ENCODE peak calls at places on chromosome 14, in four cellular contexts. I is mesothelial cell of epicardium; E is WTC11; T is CD4-positive, alpha-beta T cell. X is an unnamed sample.

GRCh38 chr14:61281186-61281676 is at the start of gene TMEM30B:
- DNase-seq in I (no peak), E (peak), T (peak), X (peak)

GRCh38 chr14:103101257-103101963 is 6.9 kb downstream of the EXOC3L4 start:
- DNase-seq in I (no peak), E (no peak), T (no peak), X (no peak)

GRCh38 chr14:103491691-103492090 is 30.9 kb downstream of the CKB start:
- DNase-seq in I (no peak), E (no peak), T (no peak), X (no peak)

GRCh38 chr14:105090493-105091334 is 25.5 kb upstream of the GPR132 start:
- DNase-seq in I (peak), E (peak), T (peak), X (peak)

GRCh38 chr14:104510794-104511611 is 68.6 kb upstream of the C14orf180 start:
- DNase-seq in I (no peak), E (no peak), T (no peak), X (no peak)

GRCh38 chr14:26597136-26598080 is at the start of gene NOVA1:
- DNase-seq in I (peak), E (peak), T (no peak), X (peak)

GRCh38 chr14:37592288-37593274 is 2.5 kb downstream of the FOXA1 start:
- DNase-seq in I (no peak), E (peak), T (no peak), X (peak)

GRCh38 chr14:32397871-32398640 is 69.0 kb downstream of the AKAP6 start:
- DNase-seq in I (no peak), E (no peak), T (no peak), X (no peak)

GRCh38 chr14:96049932-96050331 is 10.8 kb downstream of the C14orf132 start:
- DNase-seq in I (no peak), E (no peak), T (no peak), X (no peak)

GRCh38 chr14:90050271-90050670 is 11.5 kb upstream of the KCNK13 start:
- DNase-seq in I (no peak), E (no peak), T (no peak), X (no peak)

GRCh38 chr14:91229743-91230200 is 14.7 kb downstream of the GPR68 start:
- DNase-seq in I (no peak), E (no peak), T (peak), X (peak)

GRCh38 chr14:81331229-81332026 is 68.7 kb downstream of the STON2 start:
- DNase-seq in I (no peak), E (no peak), T (no peak), X (no peak)

GRCh38 chr14:72745991-72746980 is 147.6 kb downstream of the DPF3 start:
- DNase-seq in I (no peak), E (no peak), T (no peak), X (no peak)

GRCh38 chr14:95256011-95256775 is 63.5 kb downstream of the CLMN start:
- DNase-seq in I (no peak), E (no peak), T (no peak), X (no peak)

GRCh38 chr14:42421377-42422078 is 814.9 kb downstream of the LRFN5 start:
- DNase-seq in I (no peak), E (no peak), T (no peak), X (no peak)

GRCh38 chr14:50318031-50318626 is 6.0 kb downstream of the DMAC2L start:
- DNase-seq in I (no peak), E (no peak), T (no peak), X (no peak)

GRCh38 chr14:100399052-100399849 is 76.1 kb downstream of the SLC25A47 start:
- DNase-seq in I (no peak), E (no peak), T (no peak), X (no peak)

GRCh38 chr14:49769581-49770211 is 1.7 kb downstream of the KLHDC2 start:
- DNase-seq in I (no peak), E (no peak), T (no peak), X (no peak)

GRCh38 chr14:105420141-105420975 is 731 bp downstream of the MTA1 start:
- DNase-seq in I (no peak), E (no peak), T (no peak), X (peak)

GRCh38 chr14:59254146-59254910 is 65.9 kb downstream of the DAAM1 start:
- DNase-seq in I (no peak), E (no peak), T (no peak), X (no peak)

GRCh38 chr14:104913413-104913812 is 11.3 kb upstream of the PLD4 start:
- DNase-seq in I (no peak), E (no peak), T (no peak), X (no peak)

GRCh38 chr14:106802413-106803364 is 1276.3 kb downstream of the TMEM121 start:
- DNase-seq in I (no peak), E (no peak), T (no peak), X (no peak)

GRCh38 chr14:103201801-103202200 is 78.5 kb downstream of the TNFAIP2 start:
- DNase-seq in I (no peak), E (no peak), T (no peak), X (no peak)

GRCh38 chr14:83384253-83384652 is 1850.6 kb upstream of the SEL1L start:
- DNase-seq in I (no peak), E (no peak), T (no peak), X (no peak)

GRCh38 chr14:99430491-99430890 is 50.2 kb downstream of the SETD3 start:
- DNase-seq in I (no peak), E (peak), T (peak), X (no peak)

GRCh38 chr14:30064454-30064853 is 136.8 kb upstream of the PRKD1 start:
- DNase-seq in I (no peak), E (no peak), T (no peak), X (no peak)

GRCh38 chr14:105143451-105144230 is 24.9 kb downstream of the JAG2 start:
- DNase-seq in I (peak), E (peak), T (no peak), X (no peak)

GRCh38 chr14:101839236-101839635 is 77.7 kb downstream of the PPP2R5C start:
- DNase-seq in I (no peak), E (no peak), T (no peak), X (no peak)

GRCh38 chr14:100994757-100995156 is 91.2 kb upstream of the RTL1 start:
- DNase-seq in I (no peak), E (no peak), T (no peak), X (no peak)

GRCh38 chr14:103879570-103880333 is 32.4 kb upstream of the PPP1R13B start:
- DNase-seq in I (no peak), E (peak), T (no peak), X (no peak)

GRCh38 chr14:63752449-63753169 is 24.7 kb upstream of the SGPP1 start:
- DNase-seq in I (no peak), E (no peak), T (no peak), X (no peak)

GRCh38 chr14:69710378-69710777 is 56.6 kb upstream of the SRSF5 start:
- DNase-seq in I (no peak), E (no peak), T (no peak), X (no peak)

GRCh38 chr14:92121670-92122350 is at the start of the genes CPSF2 and NDUFB1:
- DNase-seq in I (peak), E (peak), T (peak), X (peak)

GRCh38 chr14:105917933-105918436 is 391.6 kb downstream of the TMEM121 start:
- DNase-seq in I (no peak), E (no peak), T (no peak), X (no peak)

GRCh38 chr14:63179383-63179782 is 24.9 kb upstream of the RHOJ start:
- DNase-seq in I (no peak), E (no peak), T (no peak), X (no peak)

GRCh38 chr14:80567905-80568512 is 356.7 kb upstream of the DIO2 start:
- DNase-seq in I (no peak), E (no peak), T (no peak), X (no peak)

GRCh38 chr14:61126083-61126962 is 145.3 kb downstream of the SLC38A6 start:
- DNase-seq in I (no peak), E (no peak), T (no peak), X (no peak)

GRCh38 chr14:90444077-90444696 is 47.4 kb downstream of the CALM1 start:
- DNase-seq in I (no peak), E (no peak), T (no peak), X (no peak)

DNA sequence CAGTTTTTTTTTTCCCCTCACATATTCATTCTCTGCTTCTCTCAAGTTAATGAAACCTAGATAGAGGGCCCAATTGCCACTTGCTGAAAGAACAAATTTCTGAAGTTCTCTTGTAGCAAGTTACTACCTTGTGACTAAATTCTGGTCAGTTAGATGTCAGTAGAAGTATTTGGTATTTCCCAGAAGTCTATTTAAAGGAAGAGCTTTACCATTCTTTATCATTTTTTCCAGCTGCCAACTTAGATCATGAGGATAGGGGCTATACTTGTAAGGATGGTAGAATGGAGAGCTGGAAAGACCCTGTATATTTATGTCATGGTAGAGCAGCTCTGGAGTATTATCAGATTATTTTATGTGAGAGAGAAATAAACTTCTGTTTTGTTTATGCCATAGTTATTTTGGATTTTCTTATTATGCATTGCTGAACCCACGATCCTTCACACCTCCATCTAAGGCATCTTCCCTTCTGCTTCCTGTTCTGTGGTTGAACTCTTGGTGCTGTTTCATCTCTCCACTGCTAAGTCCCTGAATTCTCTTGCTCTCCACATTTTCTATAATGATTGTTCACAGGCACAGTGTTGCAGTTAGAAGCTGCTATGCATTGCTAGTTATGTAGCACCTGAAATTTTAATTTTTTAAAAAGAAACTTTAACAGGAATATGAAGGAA is 25.9 kb downstream of the FUT8 start:
- DNase-seq in I (no peak), E (no peak), T (no peak), X (no peak)
- TF ChIP-seq CTCF in I (no peak), E (no peak), T (no peak), X (no peak)

DNA sequence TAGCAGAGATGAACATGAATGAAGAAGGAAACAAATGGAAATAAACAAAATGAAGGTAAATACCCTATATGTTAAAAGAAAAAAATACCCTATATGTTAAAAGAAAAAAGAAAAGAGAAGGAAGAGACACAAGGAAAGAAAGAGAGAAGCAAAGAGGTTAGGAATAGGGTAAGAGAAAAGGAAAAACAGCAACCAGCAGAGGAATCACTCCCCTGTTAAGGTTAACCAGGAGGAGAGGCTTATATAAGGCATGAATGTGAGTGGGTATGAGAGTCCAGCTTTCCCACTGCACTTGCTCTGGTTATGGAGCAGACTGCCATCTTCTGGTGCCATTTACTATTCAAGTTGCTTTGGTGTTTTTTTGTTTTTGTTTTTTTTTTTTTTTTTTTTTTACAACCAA is 3.1 kb downstream of the PPP1R3E start:
- DNase-seq in I (no peak), E (no peak), T (no peak), X (no peak)
- TF ChIP-seq CTCF in I (no peak), E (no peak), T (peak), X (no peak)

GRCh38 chr14:53401646-53402045 is 248.5 kb upstream of the DDHD1 start:
- DNase-seq in I (no peak), E (no peak), T (no peak), X (no peak)

GRCh38 chr14:53399057-53399456 is 245.9 kb upstream of the DDHD1 start:
- DNase-seq in I (no peak), E (peak), T (no peak), X (no peak)
- TF ChIP-seq CTCF in I (peak), E (no peak), T (no peak), X (no peak)

GRCh38 chr14:77320238-77320935 is at the start of gene POMT2:
- DNase-seq in I (peak), E (peak), T (peak), X (peak)
- TF ChIP-seq CTCF in I (peak), E (no peak), T (peak), X (peak)

GRCh38 chr14:34059037-34059924 is 108.4 kb upstream of the EGLN3 start:
- DNase-seq in I (no peak), E (no peak), T (no peak), X (no peak)

GRCh38 chr14:34058510-34058909 is 107.6 kb upstream of the EGLN3 start:
- DNase-seq in I (no peak), E (no peak), T (no peak), X (no peak)

GRCh38 chr14:34062353-34062973 is 111.6 kb upstream of the EGLN3 start:
- DNase-seq in I (no peak), E (no peak), T (no peak), X (no peak)

GRCh38 chr14:34060747-34061050 is 109.8 kb upstream of the EGLN3 start:
- DNase-seq in I (no peak), E (no peak), T (no peak), X (no peak)

DNA sequence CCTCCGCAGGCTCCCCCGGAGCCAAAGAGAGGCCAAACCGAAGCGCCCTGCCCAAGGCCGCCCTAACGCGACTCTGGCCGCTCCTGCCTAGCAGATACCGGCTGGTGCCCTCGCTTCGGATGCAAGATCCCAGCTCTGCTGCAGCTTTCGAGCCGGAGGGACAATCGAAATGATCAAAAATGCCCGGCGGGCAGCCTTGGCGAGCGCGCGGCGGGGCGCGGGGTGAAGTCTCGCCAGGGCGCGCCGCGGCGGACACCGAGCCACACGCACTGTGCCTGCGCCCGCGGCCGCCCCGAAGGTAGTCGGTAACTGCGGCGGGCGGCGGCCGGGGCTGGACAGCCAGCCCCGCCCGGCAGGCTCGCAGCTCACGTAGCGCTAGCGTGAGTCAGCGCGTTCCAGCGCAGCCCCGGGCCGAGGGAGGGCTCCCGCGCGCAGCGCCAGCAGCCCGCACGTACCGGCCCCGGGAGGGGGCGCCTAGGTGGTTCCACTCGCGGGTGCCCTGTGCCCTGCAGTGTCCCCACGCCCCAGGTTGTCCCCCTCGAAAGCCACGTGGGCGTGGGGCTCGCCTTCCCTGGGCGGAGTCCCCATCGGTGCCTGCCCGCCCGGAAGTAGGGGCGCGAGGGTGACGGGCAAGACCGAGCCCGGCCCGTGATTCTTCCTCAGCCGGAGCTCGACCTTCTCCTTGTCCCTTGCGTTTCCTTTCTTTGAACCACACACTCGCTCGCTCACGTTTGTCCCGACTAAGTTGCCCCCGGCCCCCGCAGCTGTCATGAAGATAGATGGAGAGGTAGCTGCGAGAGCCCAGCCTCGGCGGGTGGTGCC is 109.3 kb upstream of the EGLN3 start:
- DNase-seq in I (peak), E (peak), T (peak), X (peak)
- TF ChIP-seq CTCF in I (no peak), E (no peak), T (no peak), X (peak)

GRCh38 chr14:68523994-68524725 is 268.7 kb downstream of the ZFP36L1 start:
- DNase-seq in I (no peak), E (no peak), T (no peak), X (no peak)
- TF ChIP-seq CTCF in I (no peak), E (no peak), T (no peak), X (no peak)

X was measured in GM13976.